ENCODE peak calls at places on chromosome 18, in nine cellular contexts. One of them, this sample, is unnamed.

GRCh38 chr18:46073474-46074331 is 1.6 kb upstream of the PSTPIP2 start:
- DNase-seq in H9: no peak
- DNase-seq in NCI-H2081: peak
- DNase-seq in NCI-H1436: peak
- DNase-seq in breast epithelium: no peak
- DNase-seq in GM13976: peak
- DNase-seq in GDM1: peak
- DNase-seq in neural progenitor cell: peak
- DNase-seq in pancreas: peak
- DNase-seq in this sample: peak

GRCh38 chr18:37712776-37713175 is 147.2 kb upstream of the CELF4 start:
- DNase-seq in NCI-H1436: no peak
- DNase-seq in GM13976: no peak
- DNase-seq in breast epithelium: no peak
- DNase-seq in GDM1: no peak
- DNase-seq in neural progenitor cell: no peak
- DNase-seq in NCI-H2081: no peak
- DNase-seq in H9: no peak
- DNase-seq in pancreas: no peak
- DNase-seq in this sample: no peak

GRCh38 chr18:8313043-8313442 is 296.2 kb upstream of the RAB12 start:
- DNase-seq in NCI-H2081: no peak
- DNase-seq in GDM1: no peak
- DNase-seq in neural progenitor cell: no peak
- DNase-seq in pancreas: no peak
- DNase-seq in H9: no peak
- DNase-seq in breast epithelium: no peak
- DNase-seq in NCI-H1436: no peak
- DNase-seq in GM13976: no peak
- DNase-seq in this sample: no peak

GRCh38 chr18:56873441-56874140 is 222.4 kb downstream of the WDR7 start:
- DNase-seq in neural progenitor cell: peak
- DNase-seq in NCI-H1436: no peak
- DNase-seq in pancreas: no peak
- DNase-seq in breast epithelium: no peak
- DNase-seq in H9: peak
- DNase-seq in GM13976: no peak
- DNase-seq in GDM1: no peak
- DNase-seq in NCI-H2081: peak
- DNase-seq in this sample: peak

GRCh38 chr18:78865056-78865598 is 114.5 kb upstream of the SALL3 start:
- DNase-seq in NCI-H2081: no peak
- DNase-seq in NCI-H1436: no peak
- DNase-seq in neural progenitor cell: no peak
- DNase-seq in GM13976: no peak
- DNase-seq in GDM1: no peak
- DNase-seq in pancreas: no peak
- DNase-seq in breast epithelium: no peak
- DNase-seq in H9: no peak
- DNase-seq in this sample: no peak

GRCh38 chr18:76974345-76974744 is 152.0 kb downstream of the ZNF236 start:
- DNase-seq in H9: no peak
- DNase-seq in NCI-H1436: no peak
- DNase-seq in neural progenitor cell: no peak
- DNase-seq in NCI-H2081: no peak
- DNase-seq in breast epithelium: no peak
- DNase-seq in pancreas: no peak
- DNase-seq in GM13976: no peak
- DNase-seq in GDM1: no peak
- DNase-seq in this sample: no peak

GRCh38 chr18:79786304-79786703 is 11.4 kb upstream of the KCNG2 start:
- DNase-seq in neural progenitor cell: no peak
- DNase-seq in NCI-H1436: no peak
- DNase-seq in pancreas: no peak
- DNase-seq in NCI-H2081: no peak
- DNase-seq in GM13976: no peak
- DNase-seq in breast epithelium: no peak
- DNase-seq in H9: no peak
- DNase-seq in GDM1: no peak
- DNase-seq in this sample: no peak

GRCh38 chr18:58321986-58322385 is 278.0 kb downstream of the NEDD4L start:
- DNase-seq in NCI-H2081: peak
- DNase-seq in GM13976: peak
- DNase-seq in pancreas: peak
- DNase-seq in GDM1: peak
- DNase-seq in H9: no peak
- DNase-seq in breast epithelium: peak
- DNase-seq in NCI-H1436: peak
- DNase-seq in neural progenitor cell: peak
- DNase-seq in this sample: peak

GRCh38 chr18:55106906-55107305 is 147.6 kb upstream of the CCDC68 start:
- DNase-seq in GDM1: no peak
- DNase-seq in neural progenitor cell: no peak
- DNase-seq in NCI-H1436: no peak
- DNase-seq in H9: no peak
- DNase-seq in pancreas: no peak
- DNase-seq in GM13976: no peak
- DNase-seq in breast epithelium: no peak
- DNase-seq in NCI-H2081: no peak
- DNase-seq in this sample: no peak

GRCh38 chr18:55587341-55588000 is 521 bp downstream of the TCF4 start:
- DNase-seq in breast epithelium: no peak
- DNase-seq in GDM1: no peak
- DNase-seq in H9: peak
- DNase-seq in pancreas: no peak
- DNase-seq in neural progenitor cell: peak
- DNase-seq in NCI-H2081: peak
- DNase-seq in GM13976: peak
- DNase-seq in NCI-H1436: peak
- DNase-seq in this sample: peak

GRCh38 chr18:50548160-50548559 is 11.7 kb upstream of the MAPK4 start:
- DNase-seq in pancreas: no peak
- DNase-seq in GDM1: no peak
- DNase-seq in H9: no peak
- DNase-seq in NCI-H1436: no peak
- DNase-seq in neural progenitor cell: no peak
- DNase-seq in breast epithelium: no peak
- DNase-seq in GM13976: no peak
- DNase-seq in NCI-H2081: no peak
- DNase-seq in this sample: no peak

GRCh38 chr18:9058426-9058825 is 44.1 kb upstream of the NDUFV2 start:
- DNase-seq in GM13976: no peak
- DNase-seq in breast epithelium: no peak
- DNase-seq in pancreas: no peak
- DNase-seq in neural progenitor cell: no peak
- DNase-seq in GDM1: no peak
- DNase-seq in NCI-H2081: no peak
- DNase-seq in NCI-H1436: no peak
- DNase-seq in H9: no peak
- DNase-seq in this sample: peak

GRCh38 chr18:36185157-36185556 is 2.1 kb upstream of the MOCOS start:
- DNase-seq in pancreas: no peak
- DNase-seq in NCI-H2081: no peak
- DNase-seq in H9: no peak
- DNase-seq in GM13976: no peak
- DNase-seq in NCI-H1436: no peak
- DNase-seq in breast epithelium: no peak
- DNase-seq in neural progenitor cell: no peak
- DNase-seq in GDM1: no peak
- DNase-seq in this sample: no peak

GRCh38 chr18:37484893-37485834 is 80.4 kb downstream of the CELF4 start:
- DNase-seq in H9: peak
- DNase-seq in NCI-H1436: peak
- DNase-seq in NCI-H2081: peak
- DNase-seq in breast epithelium: no peak
- DNase-seq in neural progenitor cell: peak
- DNase-seq in pancreas: peak
- DNase-seq in GDM1: peak
- DNase-seq in GM13976: peak
- DNase-seq in this sample: peak

GRCh38 chr18:22185298-22185697 is 15.9 kb downstream of the GATA6 start:
- DNase-seq in H9: peak
- DNase-seq in GDM1: no peak
- DNase-seq in NCI-H1436: no peak
- DNase-seq in neural progenitor cell: peak
- DNase-seq in pancreas: no peak
- DNase-seq in breast epithelium: no peak
- DNase-seq in NCI-H2081: peak
- DNase-seq in GM13976: no peak
- DNase-seq in this sample: no peak

GRCh38 chr18:2337552-2338141 is 233.7 kb downstream of the METTL4 start:
- DNase-seq in GM13976: peak
- DNase-seq in H9: no peak
- DNase-seq in NCI-H1436: no peak
- DNase-seq in GDM1: no peak
- DNase-seq in breast epithelium: no peak
- DNase-seq in NCI-H2081: no peak
- DNase-seq in pancreas: peak
- DNase-seq in neural progenitor cell: peak
- DNase-seq in this sample: no peak

GRCh38 chr18:36821681-36822080 is 7.1 kb downstream of the TPGS2 start:
- DNase-seq in NCI-H1436: no peak
- DNase-seq in H9: no peak
- DNase-seq in GDM1: no peak
- DNase-seq in neural progenitor cell: no peak
- DNase-seq in pancreas: no peak
- DNase-seq in GM13976: no peak
- DNase-seq in NCI-H2081: no peak
- DNase-seq in breast epithelium: no peak
- DNase-seq in this sample: no peak

GRCh38 chr18:57025525-57025924 is 121.4 kb upstream of the BOD1L2 start:
- DNase-seq in GM13976: no peak
- DNase-seq in NCI-H1436: no peak
- DNase-seq in pancreas: no peak
- DNase-seq in H9: no peak
- DNase-seq in GDM1: no peak
- DNase-seq in neural progenitor cell: no peak
- DNase-seq in breast epithelium: no peak
- DNase-seq in NCI-H2081: no peak
- DNase-seq in this sample: peak

GRCh38 chr18:45086777-45087176 is 406.1 kb downstream of the SETBP1 start:
- DNase-seq in pancreas: no peak
- DNase-seq in breast epithelium: no peak
- DNase-seq in GM13976: no peak
- DNase-seq in GDM1: no peak
- DNase-seq in NCI-H1436: no peak
- DNase-seq in neural progenitor cell: no peak
- DNase-seq in NCI-H2081: no peak
- DNase-seq in H9: no peak
- DNase-seq in this sample: no peak